ENCODE peak calls at places on chromosomes 6 and 20, in four cellular contexts. W is endothelial cell, I is nephron progenitor cell, X is RPMI8226. N is an unnamed sample.

GRCh38 chr6:47009583-47009982 is 32.5 kb downstream of the ADGRF1 start:
- DNase-seq in W (no peak), I (no peak), X (no peak), N (no peak)

GRCh38 chr6:155093430-155093829 is 98.3 kb downstream of the TIAM2 start:
- DNase-seq in X (peak; percentile 34), I (no peak), W (no peak), N (no peak)

GRCh38 chr6:7058250-7058923 is 49.4 kb upstream of the RREB1 start:
- DNase-seq in W (no peak), X (no peak), I (no peak), N (no peak)

GRCh38 chr6:14622135-14622534 is 504.6 kb downstream of the CD83 start:
- DNase-seq in I (no peak), X (no peak), W (no peak), N (no peak)

GRCh38 chr20:1302578-1303541 is 26.1 kb downstream of the SDCBP2 start:
- DNase-seq in I (no peak), X (peak; percentile 47), W (no peak), N (no peak)

GRCh38 chr6:91387290-91388062 is 800.6 kb upstream of the MAP3K7 start:
- DNase-seq in W (peak; percentile 6), X (peak; percentile 4), I (no peak), N (no peak)

GRCh38 chr20:49910340-49910706 is 5.0 kb downstream of the SPATA2 start:
- DNase-seq in X (no peak), W (no peak), I (no peak), N (no peak)

GRCh38 chr6:93366506-93366905 is 52.9 kb downstream of the EPHA7 start:
- DNase-seq in I (no peak), W (no peak), X (no peak), N (no peak)

GRCh38 chr20:4183361-4183760 is 168.0 kb upstream of the RNF24 start:
- DNase-seq in X (no peak), W (no peak), I (no peak), N (no peak)

GRCh38 chr6:38755207-38755606 is 40.1 kb downstream of the DNAH8 start:
- DNase-seq in I (no peak), W (no peak), X (no peak), N (no peak)

GRCh38 chr20:3812259-3812681 is 8.1 kb upstream of the AP5S1 start:
- DNase-seq in W (no peak), I (no peak), X (no peak), N (no peak)

GRCh38 chr6:45946352-45946751 is 69.3 kb downstream of the CLIC5 start:
- DNase-seq in X (no peak), W (peak; percentile 10), I (no peak), N (peak; percentile 44)

GRCh38 chr20:25297141-25297905 is 49.4 kb downstream of the PYGB start:
- DNase-seq in W (no peak), X (peak; percentile 90), I (no peak), N (no peak)

GRCh38 chr6:24882835-24883555 is 52.8 kb downstream of the RIPOR2 start:
- DNase-seq in X (no peak), W (no peak), I (no peak), N (no peak)

GRCh38 chr6:146890172-146890571 is 291.4 kb downstream of the ADGB start:
- DNase-seq in X (no peak), W (no peak), I (no peak), N (no peak)

GRCh38 chr20:57828696-57829095 is 118.9 kb upstream of the PMEPA1 start:
- DNase-seq in W (no peak), X (no peak), I (no peak), N (no peak)

GRCh38 chr6:95578106-95578410 is 723 bp downstream of the MANEA start:
- DNase-seq in W (no peak), I (no peak), X (peak; percentile 36), N (no peak)

GRCh38 chr6:163565140-163565539 is 150.6 kb downstream of the QKI start:
- DNase-seq in I (no peak), W (no peak), X (no peak), N (no peak)

GRCh38 chr6:75345413-75345812 is 60.8 kb upstream of the TMEM30A start:
- DNase-seq in W (no peak), I (no peak), X (peak; percentile 14), N (no peak)

GRCh38 chr20:25042531-25043498 is 15.1 kb downstream of the ACSS1 start:
- DNase-seq in X (no peak), I (no peak), W (peak; percentile 46), N (peak; percentile 42)

GRCh38 chr6:135087403-135087802 is 32.8 kb upstream of the HBS1L start:
- DNase-seq in I (no peak), X (no peak), W (peak; percentile 10), N (no peak)

GRCh38 chr6:158766621-158767435 is 52.3 kb downstream of the EZR start:
- DNase-seq in I (no peak), W (no peak), X (no peak), N (no peak)

GRCh38 chr6:169859401-169859977 is 108.1 kb downstream of the ERMARD start:
- DNase-seq in I (no peak), X (no peak), W (no peak), N (no peak)

GRCh38 chr6:106502534-106502933 is 126.8 kb downstream of the RTN4IP1 start:
- DNase-seq in I (no peak), X (no peak), W (no peak), N (no peak)

GRCh38 chr6:90445533-90446108 is 141.3 kb downstream of the MAP3K7 start:
- DNase-seq in W (no peak), X (no peak), I (no peak), N (no peak)

GRCh38 chr6:68527691-68528090 is 107.4 kb upstream of the ADGRB3 start:
- DNase-seq in X (no peak), I (no peak), W (no peak), N (no peak)

GRCh38 chr20:59144179-59144830 is 19.3 kb upstream of the ZNF831 start:
- DNase-seq in I (no peak), W (no peak), X (no peak), N (no peak)

GRCh38 chr6:44653761-44654218 is 266.3 kb downstream of the CDC5L start:
- DNase-seq in W (no peak), I (peak; percentile 51), X (no peak), N (no peak)

GRCh38 chr20:5844063-5844681 is 94.0 kb downstream of the SHLD1 start:
- DNase-seq in I (no peak), X (no peak), W (no peak), N (no peak)

GRCh38 chr6:17226766-17227338 is 54.3 kb upstream of the RBM24 start:
- DNase-seq in I (no peak), W (no peak), X (no peak), N (no peak)

GRCh38 chr6:129009856-129010255 is 126.9 kb downstream of the LAMA2 start:
- DNase-seq in I (no peak), X (no peak), W (no peak), N (no peak)

N was measured in testis.